ENCODE peak calls at places on chromosomes 12 and 14, in seven cellular contexts. V is upper lobe of left lung, N is pancreas, H is NB4, U is GM23338, W is AG04449, Q is ovary. B is an unnamed sample.

GRCh38 chr12:31009976-31010375 is 63.7 kb upstream of the DDX11 start:
- DNase-seq in V (no peak), N (no peak), H (no peak), U (no peak), W (no peak), Q (no peak), B (no peak)

GRCh38 chr14:94655169-94655710 is 43.0 kb downstream of the SERPINA3 start:
- DNase-seq in V (no peak), N (no peak), H (no peak), U (no peak), W (peak), Q (no peak), B (no peak)

GRCh38 chr12:92593734-92594402 is 108.9 kb upstream of the PLEKHG7 start:
- DNase-seq in V (peak), N (no peak), H (peak), U (no peak), W (peak), Q (no peak), B (no peak)

GRCh38 chr14:39593339-39593738 is 161.1 kb upstream of the FBXO33 start:
- DNase-seq in V (no peak), N (no peak), H (no peak), U (no peak), W (no peak), Q (no peak), B (no peak)

GRCh38 chr12:6182279-6182898 is 17.8 kb upstream of the CD9 start:
- DNase-seq in V (peak), N (no peak), H (no peak), U (no peak), W (no peak), Q (peak), B (no peak)

GRCh38 chr12:89574736-89575208 is 48.9 kb upstream of the POC1B start:
- DNase-seq in V (no peak), N (no peak), H (peak), U (peak), W (no peak), Q (peak), B (peak)

GRCh38 chr14:51880810-51881580 is 20.6 kb downstream of the GNG2 start:
- DNase-seq in V (peak), N (no peak), H (no peak), U (no peak), W (no peak), Q (peak), B (peak)

GRCh38 chr14:71729581-71729980 is 202.6 kb upstream of the RGS6 start:
- DNase-seq in V (no peak), N (no peak), H (no peak), U (no peak), W (no peak), Q (no peak), B (no peak)

GRCh38 chr12:1645819-1646218 is 16.8 kb downstream of the WNT5B start:
- DNase-seq in V (no peak), N (no peak), H (no peak), U (no peak), W (no peak), Q (no peak), B (no peak)

GRCh38 chr14:70836946-70837345 is 27.6 kb upstream of the MAP3K9 start:
- DNase-seq in V (no peak), N (no peak), H (no peak), U (no peak), W (no peak), Q (no peak), B (no peak)

GRCh38 chr12:89080797-89081470 is 271.4 kb downstream of the DUSP6 start:
- DNase-seq in V (no peak), N (no peak), H (no peak), U (no peak), W (no peak), Q (no peak), B (no peak)

GRCh38 chr14:91380610-91381371 is 36.8 kb downstream of the CCDC88C start:
- DNase-seq in V (no peak), N (no peak), H (peak), U (no peak), W (no peak), Q (no peak), B (peak)

GRCh38 chr12:79983492-79983891 is 48.6 kb upstream of the PPP1R12A start:
- DNase-seq in V (no peak), N (no peak), H (no peak), U (no peak), W (peak), Q (no peak), B (peak)

GRCh38 chr12:122226366-122227222 is 742 bp upstream of the DIABLO start:
- DNase-seq in V (no peak), N (peak), H (no peak), U (no peak), W (no peak), Q (no peak), B (no peak)

GRCh38 chr12:57127101-57127709 is 1.1 kb upstream of the LRP1 start:
- DNase-seq in V (peak), N (peak), H (peak), U (peak), W (no peak), Q (peak), B (no peak)

GRCh38 chr12:13957576-13957975 is 23.8 kb downstream of the GRIN2B start:
- DNase-seq in V (no peak), N (no peak), H (no peak), U (no peak), W (no peak), Q (no peak), B (no peak)

GRCh38 chr12:109740694-109741245 is 27.1 kb downstream of the FAM222A start:
- DNase-seq in V (peak), N (peak), H (no peak), U (no peak), W (no peak), Q (peak), B (no peak)

GRCh38 chr12:94694732-94695131 is 44.4 kb upstream of the TMCC3 start:
- DNase-seq in V (no peak), N (no peak), H (no peak), U (no peak), W (no peak), Q (no peak), B (no peak)

GRCh38 chr12:131018808-131019397 is 65.2 kb downstream of the ADGRD1 start:
- DNase-seq in V (no peak), N (peak), H (no peak), U (no peak), W (no peak), Q (no peak), B (no peak)

GRCh38 chr12:51621155-51621922 is 30.3 kb downstream of the SCN8A start:
- DNase-seq in V (no peak), N (no peak), H (no peak), U (no peak), W (peak), Q (no peak), B (no peak)

GRCh38 chr14:78152246-78153068 is 17.7 kb upstream of the NRXN3 start:
- DNase-seq in V (no peak), N (no peak), H (peak), U (no peak), W (no peak), Q (no peak), B (no peak)

GRCh38 chr14:37584211-37585100 is 10.6 kb downstream of the FOXA1 start:
- DNase-seq in V (no peak), N (peak), H (no peak), U (peak), W (no peak), Q (no peak), B (no peak)

GRCh38 chr12:132886529-132887477 is 602 bp downstream of the CHFR start:
- DNase-seq in V (no peak), N (peak), H (peak), U (peak), W (no peak), Q (no peak), B (no peak)

GRCh38 chr12:30930238-30931010 is 3.9 kb downstream of the TSPAN11 start:
- DNase-seq in V (no peak), N (no peak), H (no peak), U (no peak), W (no peak), Q (no peak), B (no peak)

GRCh38 chr14:54816450-54816849 is 86.2 kb downstream of the GCH1 start:
- DNase-seq in V (no peak), N (no peak), H (no peak), U (no peak), W (no peak), Q (no peak), B (no peak)

GRCh38 chr14:51094282-51094821 is 553 bp downstream of the TRIM9 start:
- DNase-seq in V (peak), N (peak), H (peak), U (peak), W (no peak), Q (peak), B (no peak)

GRCh38 chr12:53719649-53720048 is 7.6 kb downstream of the CALCOCO1 start:
- DNase-seq in V (no peak), N (no peak), H (no peak), U (peak), W (no peak), Q (no peak), B (no peak)

GRCh38 chr12:49057888-49058287 is 2.7 kb downstream of the KMT2D start:
- DNase-seq in V (peak), N (no peak), H (peak), U (no peak), W (no peak), Q (no peak), B (no peak)

GRCh38 chr12:100142851-100143559 is at the start of gene BLTP3B:
- DNase-seq in V (peak), N (peak), H (peak), U (peak), W (no peak), Q (peak), B (peak)

GRCh38 chr12:85559534-85559933 is 276.7 kb downstream of the RASSF9 start:
- DNase-seq in V (no peak), N (no peak), H (no peak), U (no peak), W (no peak), Q (no peak), B (no peak)

GRCh38 chr12:109921982-109922381 is 21.9 kb downstream of the TCHP start:
- DNase-seq in V (no peak), N (no peak), H (no peak), U (no peak), W (no peak), Q (no peak), B (no peak)

GRCh38 chr12:116406529-116406928 is 129.0 kb upstream of the MED13L start:
- DNase-seq in V (peak), N (no peak), H (peak), U (peak), W (peak), Q (peak), B (no peak)
- TF ChIP-seq CTCF in V (no peak), N (no peak), H (no peak), U (no peak), W (no peak), Q (no peak), B (no peak)

DNA sequence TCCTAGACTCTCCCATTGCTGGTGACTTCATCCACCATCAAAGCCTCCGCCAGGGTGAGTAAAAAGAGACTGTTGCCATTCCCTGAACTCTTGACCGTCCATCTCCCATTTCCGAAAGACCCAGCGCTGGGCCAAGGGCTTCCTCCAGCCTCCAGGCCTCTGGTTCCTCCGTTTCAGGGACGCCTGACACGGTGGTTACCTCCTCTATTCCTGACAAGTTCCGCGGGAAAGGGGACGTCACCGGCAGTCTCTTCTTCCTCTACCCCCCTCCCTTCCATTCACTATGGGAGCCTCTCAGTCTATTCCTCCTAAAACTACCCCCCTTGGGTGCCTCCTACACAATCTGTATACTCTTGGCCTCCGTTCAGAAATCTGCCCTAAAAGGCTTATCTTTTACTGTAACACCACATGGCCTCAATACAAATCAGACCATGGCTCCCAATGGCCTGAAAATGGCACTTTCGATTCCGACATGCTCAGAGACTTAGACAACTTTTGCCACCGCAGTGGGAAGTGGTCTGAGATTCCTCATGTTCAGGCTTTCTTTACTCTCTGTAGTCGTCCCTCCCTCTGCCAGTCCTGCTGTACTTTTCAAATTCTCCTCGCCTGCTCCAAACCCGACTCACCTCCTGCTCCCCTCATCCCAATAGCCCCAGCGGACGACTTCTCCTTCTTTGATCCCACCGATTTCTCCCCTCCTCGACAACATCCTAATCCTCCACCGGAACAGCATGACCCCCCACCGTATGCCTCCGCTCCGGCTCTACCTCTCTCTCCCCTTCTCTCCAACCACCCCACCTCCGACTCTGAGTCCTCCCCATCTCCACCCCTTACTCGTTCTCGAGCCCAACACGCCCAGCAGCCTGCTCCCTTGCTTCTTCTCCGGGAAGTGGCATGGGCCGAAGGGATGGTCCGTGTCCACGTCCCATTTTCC is 70.4 kb downstream of the MOK start:
- DNase-seq in V (no peak), N (no peak), H (peak), U (no peak), W (no peak), Q (no peak), B (no peak)
- H3K4me3 ChIP-seq in V (no peak), N (no peak), H (peak), U (no peak), W (peak), Q (peak), B (peak)

GRCh38 chr14:31173120-31173837 is 34.3 kb downstream of the HECTD1 start:
- DNase-seq in V (no peak), N (no peak), H (no peak), U (no peak), W (no peak), Q (no peak), B (no peak)
- TF ChIP-seq CTCF in V (no peak), N (no peak), H (no peak), U (no peak), W (no peak), Q (no peak), B (no peak)

GRCh38 chr14:76762617-76763361 is 1.5 kb downstream of the VASH1 start:
- DNase-seq in V (no peak), N (no peak), H (no peak), U (no peak), W (no peak), Q (no peak), B (no peak)
- H3K4me3 ChIP-seq in V (peak), N (peak), H (no peak), U (peak), W (peak), Q (peak), B (peak)

GRCh38 chr12:111267171-111267570 is 101.7 kb downstream of the PHETA1 start:
- DNase-seq in V (no peak), N (no peak), H (peak), U (no peak), W (no peak), Q (no peak), B (no peak)
- TF ChIP-seq CTCF in V (no peak), N (no peak), H (no peak), U (no peak), W (no peak), Q (no peak), B (no peak)

GRCh38 chr12:72273499-72273837 is 1.3 kb downstream of the TRHDE start:
- DNase-seq in V (no peak), N (peak), H (no peak), U (peak), W (no peak), Q (peak), B (no peak)

GRCh38 chr12:72273851-72274284 is 1.7 kb downstream of the TRHDE start:
- DNase-seq in V (no peak), N (peak), H (no peak), U (peak), W (no peak), Q (peak), B (no peak)

GRCh38 chr12:72271741-72272661 is at the start of gene TRHDE:
- DNase-seq in V (peak), N (peak), H (no peak), U (peak), W (no peak), Q (peak), B (no peak)

GRCh38 chr12:72271401-72271740 is 799 bp upstream of the TRHDE start:
- DNase-seq in V (no peak), N (peak), H (no peak), U (peak), W (no peak), Q (peak), B (peak)

DNA sequence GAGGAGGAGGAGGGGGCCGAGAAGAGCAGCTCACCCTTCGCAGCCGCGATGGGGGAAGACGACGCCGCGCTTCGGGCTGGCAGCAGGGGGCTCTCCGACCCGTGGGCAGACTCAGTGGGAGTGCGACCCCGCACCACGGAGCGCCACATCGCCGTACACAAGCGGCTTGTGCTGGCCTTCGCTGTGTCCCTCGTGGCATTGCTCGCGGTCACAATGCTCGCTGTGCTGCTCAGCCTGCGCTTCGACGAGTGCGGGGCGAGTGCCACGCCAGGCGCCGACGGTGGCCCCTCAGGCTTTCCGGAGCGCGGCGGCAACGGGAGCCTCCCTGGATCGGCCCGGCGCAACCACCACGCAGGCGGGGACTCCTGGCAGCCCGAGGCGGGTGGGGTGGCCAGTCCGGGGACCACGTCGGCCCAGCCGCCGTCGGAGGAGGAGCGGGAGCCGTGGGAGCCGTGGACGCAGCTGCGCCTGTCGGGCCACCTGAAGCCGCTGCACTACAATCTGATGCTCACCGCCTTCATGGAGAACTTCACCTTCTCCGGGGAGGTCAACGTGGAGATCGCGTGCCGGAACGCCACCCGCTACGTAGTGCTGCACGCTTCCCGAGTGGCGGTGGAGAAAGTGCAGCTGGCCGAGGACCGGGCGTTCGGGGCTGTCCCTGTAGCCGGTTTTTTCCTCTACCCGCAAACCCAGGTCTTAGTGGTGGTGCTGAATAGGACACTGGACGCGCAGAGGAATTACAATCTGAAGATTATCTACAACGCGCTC is 745 bp downstream of the TRHDE start:
- DNase-seq in V (peak), N (peak), H (no peak), U (peak), W (no peak), Q (peak), B (no peak)
- H3K4me3 ChIP-seq in V (peak), N (peak), H (no peak), U (peak), W (peak), Q (peak), B (peak)

GRCh38 chr12:56084958-56085543 is 5.1 kb downstream of the ERBB3 start:
- DNase-seq in V (no peak), N (no peak), H (peak), U (peak), W (no peak), Q (no peak), B (no peak)
- TF ChIP-seq CTCF in V (no peak), N (no peak), H (peak), U (peak), W (no peak), Q (no peak), B (peak)